ENCODE peak calls at places on chromosomes 4 and X, in four cellular contexts. U is AG09309, T is Calu3, J is HEK293T. G is an unnamed sample.

GRCh38 chrX:151741606-151742005 is 7.1 kb downstream of the CNGA2 start:
- DNase-seq in U (no peak), T (no peak), J (no peak), G (no peak)

GRCh38 chr4:24328711-24329110 is 255.6 kb downstream of the DHX15 start:
- DNase-seq in U (no peak), T (no peak), J (no peak), G (no peak)

GRCh38 chrX:110004210-110004609 is 1.3 kb downstream of the TMEM164 start:
- DNase-seq in U (no peak), T (peak; percentile 47), J (no peak), G (no peak)

GRCh38 chr4:156255205-156255604 is 301.5 kb upstream of the CTSO start:
- DNase-seq in U (no peak), T (no peak), J (no peak), G (no peak)

GRCh38 chr4:16827762-16828724 is 70.4 kb downstream of the LDB2 start:
- DNase-seq in U (no peak), T (no peak), J (no peak), G (no peak)

GRCh38 chr4:4308800-4309441 is 18.9 kb downstream of the ZBTB49 start:
- DNase-seq in U (peak; percentile 57), T (no peak), J (no peak), G (no peak)

GRCh38 chr4:137203601-137204000 is 328.7 kb downstream of the PCDH18 start:
- DNase-seq in U (peak; percentile 41), T (no peak), J (no peak), G (no peak)

GRCh38 chr4:133565379-133565778 is 416.3 kb downstream of the PCDH10 start:
- DNase-seq in U (no peak), T (no peak), J (peak; percentile 26), G (no peak)

GRCh38 chr4:6114601-6115000 is 85.7 kb downstream of the JAKMIP1 start:
- DNase-seq in U (no peak), T (no peak), J (no peak), G (no peak)

GRCh38 chr4:125432078-125432477 is 117.3 kb downstream of the FAT4 start:
- DNase-seq in U (no peak), T (no peak), J (peak; percentile 46), G (peak; percentile 1)

GRCh38 chrX:108712886-108713285 is 23.5 kb downstream of the IRS4 start:
- DNase-seq in U (no peak), T (no peak), J (no peak), G (no peak)

GRCh38 chr4:72701987-72702819 is 133.2 kb upstream of the ADAMTS3 start:
- DNase-seq in U (peak; percentile 21), T (peak; percentile 28), J (peak; percentile 32), G (peak; percentile 44)

GRCh38 chr4:145481164-145481941 is at the start of gene SMAD1:
- DNase-seq in U (peak; percentile 53), T (peak; percentile 72), J (peak; percentile 71), G (peak; percentile 51)

GRCh38 chr4:5009796-5010195 is 9.5 kb downstream of the CYTL1 start:
- DNase-seq in U (no peak), T (no peak), J (no peak), G (no peak)

GRCh38 chrX:130728208-130728607 is 174.8 kb downstream of the ENOX2 start:
- DNase-seq in U (no peak), T (no peak), J (no peak), G (no peak)

GRCh38 chrX:150935466-150935865 is 37.0 kb upstream of the CD99L2 start:
- DNase-seq in U (peak; percentile 63), T (no peak), J (no peak), G (no peak)

GRCh38 chr4:11471613-11472012 is 42.9 kb upstream of the HS3ST1 start:
- DNase-seq in U (no peak), T (peak; percentile 27), J (no peak), G (no peak)

GRCh38 chr4:20252656-20253271 is 1.1 kb downstream of the SLIT2 start:
- DNase-seq in U (no peak), T (no peak), J (peak; percentile 23), G (no peak)

GRCh38 chrX:136647969-136648368 is at the start of gene CD40LG:
- DNase-seq in U (no peak), T (no peak), J (no peak), G (no peak)

GRCh38 chr4:169342906-169343560 is 72.3 kb upstream of the SH3RF1 start:
- DNase-seq in U (no peak), T (no peak), J (no peak), G (no peak)

GRCh38 chr4:185318679-185319078 is 77.0 kb downstream of the LRP2BP start:
- DNase-seq in U (no peak), T (no peak), J (no peak), G (no peak)

GRCh38 chrX:112120737-112121136 is 38.2 kb upstream of the TRPC5 start:
- DNase-seq in U (no peak), T (no peak), J (no peak), G (no peak)

GRCh38 chrX:99384594-99385374 is 1025.3 kb downstream of the PCDH19 start:
- DNase-seq in U (no peak), T (no peak), J (no peak), G (no peak)

GRCh38 chrX:47175588-47175980 is 18.0 kb upstream of the UBA1 start:
- DNase-seq in U (no peak), T (no peak), J (no peak), G (no peak)

GRCh38 chr4:22688236-22688635 is 4.5 kb upstream of the GBA3 start:
- DNase-seq in U (no peak), T (no peak), J (no peak), G (no peak)

GRCh38 chr4:2408401-2408958 is 10.0 kb downstream of the ZFYVE28 start:
- DNase-seq in U (no peak), T (no peak), J (no peak), G (no peak)

GRCh38 chr4:165418116-165418515 is 39.3 kb downstream of the CPE start:
- DNase-seq in U (no peak), T (no peak), J (no peak), G (no peak)

GRCh38 chr4:74056858-74057562 is 18.5 kb upstream of the CXCL3 start:
- DNase-seq in U (peak; percentile 80), T (no peak), J (no peak), G (peak; percentile 81)

GRCh38 chr4:1856920-1857699 is 1.2 kb upstream of the LETM1 start:
- DNase-seq in U (no peak), T (peak; percentile 7), J (no peak), G (no peak)

GRCh38 chr4:88219099-88219498 is 60.7 kb upstream of the ABCG2 start:
- DNase-seq in U (peak; percentile 27), T (peak; percentile 26), J (peak; percentile 39), G (peak; percentile 40)

GRCh38 chr4:20391224-20391623 is 139.5 kb downstream of the SLIT2 start:
- DNase-seq in U (peak; percentile 60), T (no peak), J (no peak), G (no peak)

GRCh38 chrX:70281951-70282350 is at the start of gene RAB41:
- DNase-seq in U (no peak), T (no peak), J (no peak), G (no peak)

GRCh38 chr4:120088507-120088906 is 21.9 kb upstream of the MAD2L1 start:
- DNase-seq in U (no peak), T (no peak), J (no peak), G (no peak)

GRCh38 chr4:17613761-17614415 is 553 bp upstream of the MED28 start:
- DNase-seq in U (peak; percentile 38), T (peak; percentile 2), J (peak; percentile 47), G (no peak)

GRCh38 chrX:71103110-71103983 is 3.2 kb downstream of the CXorf65 start:
- DNase-seq in U (no peak), T (peak; percentile 8), J (no peak), G (no peak)

GRCh38 chr4:743463-744211 is 38.0 kb downstream of the PCGF3 start:
- DNase-seq in U (no peak), T (no peak), J (no peak), G (no peak)

GRCh38 chr4:8850074-8850829 is 21.4 kb downstream of the HMX1 start:
- DNase-seq in U (no peak), T (no peak), J (no peak), G (no peak)

GRCh38 chr4:91086008-91086407 is 958.8 kb downstream of the CCSER1 start:
- DNase-seq in U (no peak), T (no peak), J (no peak), G (no peak)

GRCh38 chr4:174255790-174256189 is 27.7 kb downstream of the FBXO8 start:
- DNase-seq in U (no peak), T (no peak), J (peak; percentile 53), G (no peak)